ENCODE peak calls at places on chromosomes 1 and 21, in eight cellular contexts. I, G, W, N, H, Z, Q and R are unnamed samples.

GRCh38 chr1:232904566-232904965 is 45.8 kb upstream of the NTPCR start:
- DNase-seq in Z (peak; percentile 44), I (no peak), H (no peak), W (no peak), G (no peak), Q (no peak), N (no peak), R (no peak)

GRCh38 chr1:17853241-17853640 is 98.1 kb downstream of the ACTL8 start:
- DNase-seq in W (no peak), I (no peak), H (no peak), N (no peak), G (no peak), Q (no peak), Z (no peak), R (no peak)

GRCh38 chr1:233022246-233022645 is 71.8 kb downstream of the NTPCR start:
- DNase-seq in Z (no peak), Q (no peak), G (no peak), W (no peak), I (no peak), H (no peak), N (no peak), R (no peak)

GRCh38 chr1:151013518-151013917 is 5.3 kb downstream of the PRUNE1 start:
- DNase-seq in W (peak; percentile 41), Q (peak; percentile 70), Z (peak; percentile 49), G (no peak), I (no peak), H (no peak), N (no peak), R (peak; percentile 73)

GRCh38 chr1:2856821-2857290 is 55.4 kb upstream of the TTC34 start:
- DNase-seq in N (no peak), G (no peak), I (no peak), Z (no peak), H (no peak), Q (no peak), W (no peak), R (no peak)

GRCh38 chr1:209064850-209065249 is 518.7 kb upstream of the CAMK1G start:
- DNase-seq in I (no peak), H (no peak), Z (peak; percentile 53), N (no peak), W (no peak), Q (no peak), G (no peak), R (no peak)

GRCh38 chr1:175725684-175726083 is 17.7 kb downstream of the TNR start:
- DNase-seq in Z (peak; percentile 75), I (no peak), Q (peak; percentile 20), W (no peak), N (no peak), H (no peak), G (no peak), R (peak; percentile 33)

GRCh38 chr1:113579256-113580018 is 179.8 kb downstream of the PHTF1 start:
- DNase-seq in H (no peak), Q (no peak), G (no peak), Z (no peak), N (no peak), W (no peak), I (no peak), R (no peak)

GRCh38 chr1:182164273-182164672 is 102.8 kb upstream of the ZNF648 start:
- DNase-seq in H (no peak), N (no peak), Q (no peak), W (no peak), I (no peak), G (no peak), Z (no peak), R (no peak)

GRCh38 chr1:119871881-119872280 is 24.4 kb downstream of the ADAM30 start:
- DNase-seq in N (no peak), G (no peak), H (no peak), I (no peak), Z (no peak), W (no peak), Q (no peak), R (no peak)

GRCh38 chr1:22323846-22324504 is 127.7 kb upstream of the ZBTB40 start:
- DNase-seq in H (peak; percentile 45), I (no peak), W (no peak), N (no peak), Z (no peak), Q (no peak), G (no peak), R (no peak)

GRCh38 chr1:227899820-227900449 is 47.8 kb downstream of the WNT9A start:
- DNase-seq in Z (no peak), G (no peak), N (no peak), H (peak; percentile 56), I (peak; percentile 11), Q (no peak), W (no peak), R (no peak)

DNA sequence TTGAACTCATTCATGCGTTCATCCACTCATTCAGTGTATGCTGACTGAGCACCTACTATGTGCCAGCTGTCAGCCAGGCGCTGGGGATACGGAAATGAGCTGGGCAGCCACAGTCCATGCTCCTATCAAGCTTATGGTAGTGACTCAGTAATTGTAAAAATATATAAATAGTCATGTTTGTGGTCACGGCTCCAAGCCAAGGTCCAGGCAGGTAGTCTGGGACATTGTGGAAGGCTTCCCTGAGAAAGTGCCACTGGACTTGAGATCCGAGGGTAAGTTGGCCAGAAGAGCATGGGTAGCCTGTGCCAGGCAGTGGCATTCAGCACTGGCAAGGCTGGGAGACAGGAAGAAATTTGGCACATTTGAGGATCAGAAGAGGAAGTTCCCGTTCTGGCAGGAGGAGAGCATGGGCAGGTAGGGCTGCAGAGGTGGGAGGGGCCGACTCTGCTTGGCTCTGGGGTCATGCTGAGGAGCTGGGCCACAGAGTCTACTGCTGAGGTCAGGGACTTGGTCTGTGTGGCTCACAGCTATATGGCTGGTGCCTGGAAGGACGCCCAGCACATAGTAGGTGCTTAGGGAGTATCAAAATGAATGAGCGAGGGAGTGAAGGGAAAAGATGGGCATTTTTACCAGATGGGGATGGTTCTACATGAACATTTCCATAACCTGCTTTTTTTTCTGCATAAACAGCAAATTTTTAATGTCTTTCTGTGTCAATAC is 6.9 kb downstream of the PTPRF start:
- DNase-seq in H (no peak), I (no peak), N (no peak), Z (no peak), W (peak; percentile 69), G (no peak), Q (peak; percentile 91), R (no peak)
- H3K4me1 ChIP-seq in H (peaks cover 68% of the 10 kb centered on the region), I (peaks cover 1% of the 10 kb centered on the region), N (no peaks in the 10 kb centered on the region), Z (peaks cover 18% of the 10 kb centered on the region), W (peaks cover 7% of the 10 kb centered on the region), G (no peaks in the 10 kb centered on the region), Q (peaks cover 86% of the 10 kb centered on the region), R (peaks cover 19% of the 10 kb centered on the region)

GRCh38 chr1:28913786-28914227 is 562 bp upstream of the EPB41 start:
- DNase-seq in G (no peak), Z (no peak), W (no peak), H (no peak), Q (no peak), I (no peak), N (no peak), R (no peak)

GRCh38 chr1:28915036-28915895 is 897 bp downstream of the EPB41 start:
- DNase-seq in Z (peak; percentile 82), I (peak; percentile 28), Q (peak; percentile 47), W (peak; percentile 38), N (peak; percentile 68), H (no peak), G (peak; percentile 63), R (no peak)

GRCh38 chr1:28910379-28911125 is 3.8 kb upstream of the EPB41 start:
- DNase-seq in H (no peak), W (no peak), I (no peak), Q (no peak), N (no peak), G (no peak), Z (no peak), R (no peak)

GRCh38 chr1:28917757-28918118 is 3.4 kb downstream of the EPB41 start:
- DNase-seq in W (no peak), N (no peak), Q (no peak), I (no peak), H (no peak), G (no peak), Z (no peak), R (no peak)

GRCh38 chr1:28914228-28915035 is at the start of gene EPB41:
- DNase-seq in Q (peak; percentile 91), N (peak; percentile 88), G (peak; percentile 87), H (peak; percentile 95), Z (peak; percentile 99), W (peak; percentile 93), I (peak; percentile 90), R (peak; percentile 91)
- H3K4me3 ChIP-seq in Q (peak within 1 kb of the TSS; percentile 12), N (peak within 1 kb of the TSS; percentile 99), G (peak within 1 kb of the TSS; percentile 91), H (peak within 1 kb of the TSS; percentile 61), Z (peak within 1 kb of the TSS; percentile 77), W (peak within 1 kb of the TSS; percentile 87), I (peak within 1 kb of the TSS; percentile 83), R (peak within 1 kb of the TSS; percentile 56)

DNA sequence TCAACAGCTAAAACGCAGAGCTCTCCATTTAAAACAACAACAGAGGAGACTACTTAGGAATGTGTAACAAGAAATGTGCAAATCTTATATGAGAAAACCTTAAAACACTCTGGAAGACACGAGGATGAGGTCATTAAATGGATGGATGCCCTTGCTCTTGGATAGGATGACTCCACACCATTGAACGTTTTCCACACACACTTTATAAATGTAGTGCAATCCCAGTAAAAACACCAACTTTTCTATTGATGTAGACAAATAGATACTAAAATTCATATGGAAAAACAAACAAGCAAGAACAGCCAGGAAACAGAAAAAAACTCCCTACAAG is 18.4 kb upstream of the COL6A1 start:
- DNase-seq in N (no peak), W (no peak), Q (no peak), H (peak; percentile 46), I (no peak), Z (no peak), G (no peak), R (no peak)
- H3K4me1 ChIP-seq in N (no peaks in the 10 kb centered on the region), W (no peaks in the 10 kb centered on the region), Q (no peaks in the 10 kb centered on the region), H (no peaks in the 10 kb centered on the region), I (no peaks in the 10 kb centered on the region), Z (no peaks in the 10 kb centered on the region), G (no peaks in the 10 kb centered on the region), R (peaks cover 17% of the 10 kb centered on the region)

GRCh38 chr1:235675152-235675890 is 25.7 kb upstream of the GNG4 start:
- DNase-seq in H (no peak), I (no peak), N (no peak), Z (no peak), Q (no peak), W (no peak), G (no peak), R (no peak)

GRCh38 chr1:235682216-235682615 is 32.6 kb upstream of the GNG4 start:
- DNase-seq in H (no peak), G (no peak), N (no peak), Z (peak; percentile 66), Q (no peak), I (no peak), W (no peak), R (no peak)

GRCh38 chr1:235679644-235680043 is 30.1 kb upstream of the GNG4 start:
- DNase-seq in W (no peak), Q (peak; percentile 32), I (no peak), Z (no peak), G (no peak), N (no peak), H (no peak), R (no peak)

GRCh38 chr1:235683653-235684052 is 34.1 kb upstream of the GNG4 start:
- DNase-seq in I (no peak), Z (no peak), G (no peak), N (no peak), Q (no peak), H (no peak), W (no peak), R (no peak)

DNA sequence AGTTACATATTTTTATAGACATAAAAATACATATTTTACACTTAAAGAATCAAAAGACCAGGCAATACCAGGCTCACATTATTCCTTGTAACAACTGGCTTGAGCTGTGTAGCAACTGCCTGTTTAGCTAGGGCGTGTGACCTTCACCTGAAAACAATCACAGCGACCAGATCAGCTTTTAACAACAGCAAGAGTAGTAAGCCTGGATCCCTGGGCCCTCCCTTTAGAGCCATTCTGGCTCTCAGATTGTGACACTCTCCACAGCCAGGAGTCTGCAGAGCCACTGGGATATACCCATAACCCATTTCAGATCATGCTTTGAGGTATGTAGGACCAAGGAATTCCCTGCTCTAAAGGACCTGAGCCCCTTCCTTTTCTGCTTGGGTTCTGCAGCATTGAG is 29.4 kb upstream of the GNG4 start:
- DNase-seq in H (no peak), Q (peak; percentile 47), G (no peak), W (no peak), Z (no peak), N (no peak), I (no peak), R (no peak)
- H3K4me3 ChIP-seq in H (no peak overlapping the region), Q (no peak overlapping the region), G (no peak overlapping the region), W (no peak overlapping the region), Z (no peak overlapping the region), N (no peak overlapping the region), I (no peak overlapping the region), R (no peak overlapping the region)